ENCODE peak calls at places on chromosome 18, in six cellular contexts. A is PC-3, M is lower lobe of right lung, W is brain microvascular endothelial cell, F is WTC11, B is HFF-Myc. E is an unnamed sample.

GRCh38 chr18:43060020-43060419 is 55.5 kb downstream of the RIT2 start:
- DNase-seq in M (no peak), F (no peak), A (no peak), W (peak), B (no peak), E (no peak)

GRCh38 chr18:10274327-10274726 is 180.1 kb upstream of the APCDD1 start:
- DNase-seq in W (no peak), F (no peak), M (no peak), B (peak), A (no peak), E (no peak)

GRCh38 chr18:5709476-5710095 is 165.8 kb upstream of the EPB41L3 start:
- DNase-seq in A (no peak), F (no peak), M (no peak), W (no peak), B (no peak), E (no peak)

GRCh38 chr18:5237083-5237722 is 40.1 kb upstream of the AKAIN1 start:
- DNase-seq in A (peak), F (peak), W (no peak), M (no peak), B (peak), E (no peak)

GRCh38 chr18:9604348-9604747 is 10.0 kb downstream of the PPP4R1 start:
- DNase-seq in B (no peak), W (no peak), M (no peak), A (no peak), F (no peak), E (no peak)

GRCh38 chr18:8627107-8627472 is 17.9 kb downstream of the RAB12 start:
- DNase-seq in A (no peak), W (no peak), M (no peak), B (no peak), F (no peak), E (no peak)

GRCh38 chr18:64994370-64994769 is 756.4 kb upstream of the CDH7 start:
- DNase-seq in B (no peak), W (no peak), M (no peak), F (no peak), A (no peak), E (no peak)

GRCh38 chr18:13381907-13382682 is 163.5 kb downstream of the LDLRAD4 start:
- DNase-seq in M (peak), F (no peak), A (no peak), B (peak), W (peak), E (no peak)

GRCh38 chr18:56233595-56233994 is 404.8 kb downstream of the TXNL1 start:
- DNase-seq in F (no peak), A (peak), W (peak), M (no peak), B (peak), E (no peak)

GRCh38 chr18:70058916-70059315 is 111.2 kb upstream of the CD226 start:
- DNase-seq in W (no peak), M (no peak), A (no peak), F (no peak), B (no peak), E (no peak)

DNA sequence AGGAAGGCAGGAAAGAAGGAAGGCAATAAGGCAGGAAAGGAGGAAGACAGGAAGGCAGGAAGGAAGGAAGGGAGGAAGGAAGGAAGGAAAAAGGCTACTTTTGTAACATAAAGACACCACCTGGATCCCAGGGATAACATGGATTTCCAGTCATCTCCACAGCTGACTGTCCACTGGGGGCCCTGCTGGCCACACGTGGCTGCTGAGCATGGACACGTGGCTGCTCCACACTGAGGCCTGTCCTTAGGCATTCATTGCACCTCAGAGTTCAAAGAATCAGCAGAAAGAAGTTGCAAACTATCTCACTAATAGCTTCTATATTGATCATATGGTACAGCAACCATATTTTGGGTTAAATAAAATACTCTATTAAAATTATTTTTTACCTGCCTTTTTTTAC is 130.2 kb upstream of the SALL3 start:
- DNase-seq in B (no peak), M (no peak), A (no peak), F (no peak), W (no peak), E (no peak)
- TF ChIP-seq CTCF in B (no peak), M (no peak), A (no peak), F (no peak), W (no peak), E (no peak)

DNA sequence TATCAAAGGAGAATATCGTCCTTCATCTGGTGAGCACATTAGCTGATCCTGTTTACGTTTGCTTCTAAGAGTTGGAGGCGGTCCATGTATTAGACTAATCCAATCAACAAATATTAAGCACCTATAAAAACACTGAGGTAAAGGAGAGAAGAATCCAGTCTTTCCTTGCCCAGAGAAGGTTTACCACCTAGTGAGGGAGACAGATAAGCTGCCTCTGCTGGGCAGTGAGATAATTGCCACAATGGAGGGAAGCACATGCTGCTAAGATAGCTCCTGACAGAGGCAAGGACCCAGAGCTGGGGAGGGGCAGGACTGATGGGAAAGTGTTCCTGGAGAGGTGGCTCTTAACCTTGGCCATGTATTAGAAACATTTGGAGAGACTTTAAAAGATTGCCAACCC is 36.7 kb upstream of the ST8SIA5 start:
- DNase-seq in F (no peak), B (no peak), A (peak), W (no peak), M (no peak), E (no peak)
- TF ChIP-seq CTCF in F (no peak), B (no peak), A (no peak), W (peak), M (no peak), E (no peak)

DNA sequence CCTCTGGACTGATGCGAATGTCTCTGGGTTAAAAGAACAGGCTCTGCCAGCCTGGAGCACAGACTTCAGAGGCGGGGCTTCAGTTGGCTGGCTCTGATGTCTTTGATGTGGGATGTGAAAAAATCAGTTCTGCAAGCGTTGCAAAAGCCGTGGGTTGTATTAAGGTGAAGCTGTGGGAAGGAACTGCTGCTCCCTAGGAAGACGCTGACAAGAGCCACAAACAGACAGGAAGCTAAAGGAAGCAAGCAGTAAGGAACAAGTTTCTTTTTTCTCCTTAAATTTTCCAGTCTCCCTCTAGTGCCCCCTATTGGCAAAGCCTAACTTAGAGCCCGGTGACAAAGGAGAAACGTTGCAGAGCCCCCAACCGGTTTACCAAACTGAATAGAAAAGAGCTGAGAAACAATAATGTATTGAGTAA is 239.0 kb downstream of the CCDC178 start:
- DNase-seq in W (peak), M (no peak), A (peak), F (peak), B (no peak), E (no peak)
- TF ChIP-seq CTCF in W (peak), M (peak), A (peak), F (peak), B (peak), E (no peak)

GRCh38 chr18:34730774-34731173 is 20.7 kb downstream of the DTNA start:
- DNase-seq in A (no peak), F (no peak), M (no peak), B (no peak), W (no peak), E (no peak)

GRCh38 chr18:34726286-34727004 is 16.3 kb downstream of the DTNA start:
- DNase-seq in B (no peak), F (no peak), M (no peak), W (no peak), A (peak), E (no peak)

GRCh38 chr18:34729740-34730338 is 19.7 kb downstream of the DTNA start:
- DNase-seq in F (no peak), W (no peak), B (no peak), A (no peak), M (no peak), E (no peak)

GRCh38 chr18:34734048-34734447 is 23.9 kb downstream of the DTNA start:
- DNase-seq in W (no peak), B (no peak), M (no peak), A (no peak), F (no peak), E (no peak)

GRCh38 chr18:34729264-34729663 is 19.2 kb downstream of the DTNA start:
- DNase-seq in W (peak), B (no peak), F (peak), A (peak), M (no peak), E (no peak)
- TF ChIP-seq CTCF in W (peak), B (peak), F (peak), A (peak), M (peak), E (no peak)

GRCh38 chr18:12278153-12278764 is 24.1 kb downstream of the CIDEA start:
- DNase-seq in B (no peak), F (peak), A (peak), M (no peak), W (no peak), E (no peak)
- TF ChIP-seq CTCF in B (peak), F (no peak), A (peak), M (no peak), W (peak), E (no peak)

DNA sequence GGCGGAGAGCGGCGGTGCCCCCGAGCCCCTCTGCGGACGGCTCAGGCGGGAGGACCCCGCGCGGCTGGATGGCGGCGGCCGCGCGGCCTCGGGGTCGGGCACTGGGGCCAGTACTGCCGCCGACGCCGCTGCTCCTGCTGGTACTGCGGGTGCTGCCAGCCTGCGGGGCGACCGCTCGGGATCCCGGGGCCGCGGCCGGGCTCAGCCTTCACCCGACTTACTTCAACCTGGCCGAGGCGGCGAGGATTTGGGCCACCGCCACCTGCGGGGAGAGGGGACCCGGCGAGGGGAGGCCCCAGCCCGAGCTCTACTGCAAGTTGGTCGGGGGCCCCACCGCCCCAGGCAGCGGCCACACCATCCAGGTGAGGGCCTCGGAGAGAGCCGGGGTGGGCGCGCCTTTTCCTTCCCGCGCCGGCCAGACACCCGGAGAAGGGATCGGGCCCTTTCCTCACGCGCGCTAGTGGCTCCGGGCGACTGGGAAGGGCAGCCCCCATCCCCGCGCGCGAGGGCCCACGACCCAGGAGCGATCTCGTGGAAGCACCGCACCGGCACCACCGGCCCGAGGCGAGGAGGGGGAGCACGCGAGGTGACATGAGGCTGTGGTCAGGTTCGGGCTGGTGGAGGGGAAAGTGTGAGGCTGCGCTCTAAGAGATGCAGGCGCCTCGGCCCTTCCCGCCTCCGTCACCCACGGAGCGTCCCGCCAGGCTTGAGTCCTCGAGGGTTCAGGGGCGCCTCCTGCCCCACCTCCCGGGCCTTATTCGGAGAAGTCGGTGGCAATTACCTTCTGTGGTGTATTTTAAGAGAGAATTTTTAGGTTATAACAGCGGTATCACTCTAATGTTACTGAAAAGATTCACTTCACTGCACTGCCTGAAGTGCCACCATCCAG is 607 bp downstream of the LAMA3 start:
- DNase-seq in B (no peak), F (peak), M (peak), A (peak), W (no peak), E (no peak)
- TF ChIP-seq CTCF in B (no peak), F (no peak), M (peak), A (no peak), W (no peak), E (no peak)

GRCh38 chr18:77107218-77107815 is 25.3 kb downstream of the MBP start:
- DNase-seq in A (no peak), B (no peak), W (no peak), F (no peak), M (no peak), E (no peak)
- TF ChIP-seq CTCF in A (no peak), B (no peak), W (no peak), F (no peak), M (no peak), E (no peak)

GRCh38 chr18:49206717-49207116 is 253.7 kb downstream of the DYM start:
- DNase-seq in B (no peak), W (no peak), F (no peak), M (no peak), A (no peak), E (no peak)
- TF ChIP-seq CTCF in B (no peak), W (peak), F (no peak), M (no peak), A (peak), E (no peak)